ENCODE peak calls at places on chromosomes 11 and 22, in four cellular contexts. N is iPS DF 6.9, G is ovary, U is coronary artery. H is an unnamed sample.

GRCh38 chr11:116993599-116993998 is 104.6 kb downstream of the SIK3 start:
- DNase-seq in U (no peak), N (no peak), G (no peak), H (no peak)

GRCh38 chr11:17579451-17579850 is 32.4 kb downstream of the OTOG start:
- DNase-seq in N (no peak), U (peak), G (no peak), H (no peak)

GRCh38 chr22:36010913-36011312 is 17.7 kb downstream of the RBFOX2 start:
- DNase-seq in N (no peak), U (no peak), G (no peak), H (no peak)

GRCh38 chr11:115146425-115146824 is 357.8 kb downstream of the CADM1 start:
- DNase-seq in G (no peak), N (no peak), U (no peak), H (no peak)

GRCh38 chr11:45662665-45663485 is 2.5 kb downstream of the CHST1 start:
- DNase-seq in G (peak), U (no peak), N (no peak), H (no peak)

GRCh38 chr11:15816270-15816871 is 540.0 kb downstream of the SOX6 start:
- DNase-seq in U (no peak), N (no peak), G (no peak), H (no peak)

GRCh38 chr11:119786431-119787073 is 57.6 kb upstream of the NECTIN1 start:
- DNase-seq in G (no peak), U (no peak), N (no peak), H (no peak)

GRCh38 chr22:45763236-45763624 is 91.6 kb downstream of the ATXN10 start:
- DNase-seq in N (no peak), G (no peak), U (no peak), H (no peak)

GRCh38 chr11:111624602-111625001 is 22.4 kb downstream of the SIK2 start:
- DNase-seq in U (no peak), N (no peak), G (no peak), H (no peak)

GRCh38 chr11:77842451-77843121 is 21.6 kb downstream of the AAMDC start:
- DNase-seq in N (no peak), U (no peak), G (no peak), H (no peak)

GRCh38 chr11:18304745-18305144 is 17.2 kb downstream of the HPS5 start:
- DNase-seq in N (no peak), U (no peak), G (no peak), H (no peak)

GRCh38 chr22:22450343-22450839 is 58.2 kb downstream of the ZNF280B start:
- DNase-seq in N (no peak), G (no peak), U (no peak), H (no peak)

GRCh38 chr11:68750197-68750987 is 928 bp downstream of the TESMIN start:
- DNase-seq in G (peak), N (no peak), U (no peak), H (no peak)

GRCh38 chr22:37654556-37655251 is 3.8 kb upstream of the PDXP start:
- DNase-seq in G (no peak), N (no peak), U (no peak), H (no peak)

GRCh38 chr22:37023743-37024338 is 4.3 kb downstream of the MPST start:
- DNase-seq in U (no peak), G (no peak), N (no peak), H (no peak)

GRCh38 chr11:45305874-45306623 is 19.9 kb upstream of the SYT13 start:
- DNase-seq in N (no peak), G (no peak), U (peak), H (no peak)

GRCh38 chr11:69972351-69972802 is 105.7 kb upstream of the ANO1 start:
- DNase-seq in U (no peak), N (no peak), G (no peak), H (no peak)

GRCh38 chr11:77073328-77074001 is 6.7 kb downstream of the CAPN5 start:
- DNase-seq in G (peak), U (peak), N (no peak), H (peak)

GRCh38 chr11:96079691-96080090 is 155.8 kb upstream of the MTMR2 start:
- DNase-seq in G (no peak), U (no peak), N (no peak), H (no peak)

GRCh38 chr11:70381350-70381749 is 17.0 kb upstream of the CTTN start:
- DNase-seq in G (no peak), N (no peak), U (no peak), H (no peak)

GRCh38 chr11:10314199-10315072 is 9.6 kb downstream of the ADM start:
- DNase-seq in G (no peak), U (no peak), N (no peak), H (no peak)

GRCh38 chr11:61834278-61835004 is 6.3 kb downstream of the FADS2 start:
- DNase-seq in G (peak), N (no peak), U (peak), H (peak)
- H3K4me3 ChIP-seq in G (no peak), N (no peak), U (peak), H (no peak)

GRCh38 chr11:130902380-130902779 is 13.9 kb downstream of the SNX19 start:
- DNase-seq in U (no peak), N (no peak), G (no peak), H (no peak)

GRCh38 chr11:130906616-130907015 is 9.7 kb downstream of the SNX19 start:
- DNase-seq in U (no peak), G (no peak), N (no peak), H (no peak)

GRCh38 chr11:130905512-130905911 is 10.8 kb downstream of the SNX19 start:
- DNase-seq in G (no peak), N (no peak), U (no peak), H (no peak)

GRCh38 chr11:130907229-130907628 is 9.1 kb downstream of the SNX19 start:
- DNase-seq in N (no peak), U (no peak), G (no peak), H (no peak)

DNA sequence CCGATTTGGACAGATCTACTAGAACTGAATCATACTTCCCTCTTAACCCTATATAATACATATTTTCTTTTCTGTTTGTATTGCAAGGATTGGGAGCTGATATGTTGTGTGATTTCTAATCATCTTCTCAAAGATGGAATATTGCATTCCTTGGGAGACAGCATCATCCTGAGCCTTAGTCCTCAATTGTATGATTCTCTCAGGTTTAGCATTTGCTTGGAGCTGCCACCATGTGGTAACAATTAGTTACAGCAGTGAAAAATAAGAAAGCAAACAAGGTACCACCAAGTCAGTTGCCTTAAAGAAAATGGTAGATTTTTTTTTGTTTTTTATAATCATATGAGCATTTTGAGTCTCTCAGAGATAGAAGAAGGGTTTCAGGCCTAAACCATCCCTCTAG is 11.9 kb downstream of the SNX19 start:
- DNase-seq in U (no peak), G (no peak), N (no peak), H (no peak)
- H3K27ac ChIP-seq in U (no peak), G (no peak), N (no peak), H (no peak)

GRCh38 chr11:120839846-120840402 is 184.0 kb upstream of the TBCEL start:
- DNase-seq in G (no peak), N (no peak), U (no peak), H (no peak)

GRCh38 chr11:120840661-120841060 is 183.2 kb upstream of the TBCEL start:
- DNase-seq in N (no peak), G (no peak), U (no peak), H (no peak)

GRCh38 chr11:120841074-120841473 is 182.8 kb upstream of the TBCEL start:
- DNase-seq in U (no peak), G (no peak), N (no peak), H (no peak)

GRCh38 chr11:120842195-120842594 is 181.7 kb upstream of the TBCEL start:
- DNase-seq in G (no peak), N (no peak), U (no peak), H (no peak)

GRCh38 chr11:120839201-120839600 is 184.7 kb upstream of the TBCEL start:
- DNase-seq in N (no peak), G (no peak), U (no peak), H (no peak)
- H3K4me3 ChIP-seq in N (no peak), G (no peak), U (no peak), H (no peak)

DNA sequence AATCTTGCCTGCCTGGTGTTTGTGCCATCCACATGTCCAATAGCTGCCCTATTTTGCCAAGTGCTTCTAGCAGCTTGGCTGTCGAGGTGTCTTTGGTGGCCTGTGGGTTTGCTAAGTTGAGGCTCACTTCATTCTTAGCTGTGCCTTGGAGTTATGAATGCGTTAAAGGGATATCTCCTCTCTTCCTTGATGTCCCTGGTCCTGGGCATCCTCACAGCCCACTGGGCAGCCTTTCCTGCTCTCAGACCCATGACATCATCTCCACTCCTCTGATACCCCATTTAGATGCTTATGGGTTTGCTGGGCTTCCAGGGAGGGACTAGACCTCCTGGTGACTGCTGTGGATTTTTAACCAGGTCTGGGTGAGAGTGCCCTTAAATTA is 1.3 kb downstream of the LDLRAD3 start:
- DNase-seq in N (no peak), U (no peak), G (no peak), H (no peak)
- H3K27ac ChIP-seq in N (no peak), U (peak), G (no peak), H (no peak)

DNA sequence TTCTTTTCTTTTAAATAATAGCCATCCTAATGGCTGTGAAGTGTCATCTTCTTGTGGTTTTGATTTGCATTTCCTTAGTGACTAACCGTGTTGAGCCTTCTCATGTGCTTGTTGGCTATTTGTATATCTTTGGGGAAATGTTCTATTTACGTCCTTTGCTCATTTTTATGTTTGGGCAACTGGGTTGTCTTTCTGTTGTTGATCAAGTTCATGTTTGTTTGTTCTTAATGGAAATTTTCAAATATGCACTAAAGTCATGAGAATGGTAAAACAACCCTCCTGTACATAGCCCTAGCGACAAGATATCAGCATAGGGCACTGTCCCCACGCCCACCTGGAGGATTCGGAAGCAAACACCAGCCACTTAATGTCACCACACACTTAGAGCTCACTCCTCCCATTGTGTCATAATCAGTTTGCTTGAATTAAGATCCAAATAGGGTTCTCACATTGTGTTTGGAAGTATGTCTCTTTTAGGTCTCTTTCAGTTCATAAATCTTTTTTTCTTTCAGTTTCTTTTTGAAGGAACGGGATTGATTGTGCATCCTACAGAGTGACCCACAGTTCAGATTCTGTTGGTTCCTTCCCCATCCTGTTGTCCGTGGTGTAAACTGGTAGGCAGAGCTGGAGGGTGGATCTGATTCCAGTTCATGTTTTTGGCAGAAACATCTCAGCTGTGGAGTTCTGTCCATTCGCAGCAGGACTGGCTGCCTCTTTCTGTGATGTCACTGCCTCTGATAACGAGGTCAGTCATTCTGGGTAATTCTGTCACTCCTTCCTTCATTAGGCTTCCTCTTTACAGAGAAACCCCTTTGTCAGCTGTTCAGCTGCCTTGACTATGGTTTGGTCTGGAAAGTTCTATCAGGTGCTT is 26.4 kb upstream of the ADORA2A start:
- DNase-seq in U (no peak), G (no peak), N (no peak), H (no peak)
- H3K4me3 ChIP-seq in U (peak), G (no peak), N (no peak), H (peak)

DNA sequence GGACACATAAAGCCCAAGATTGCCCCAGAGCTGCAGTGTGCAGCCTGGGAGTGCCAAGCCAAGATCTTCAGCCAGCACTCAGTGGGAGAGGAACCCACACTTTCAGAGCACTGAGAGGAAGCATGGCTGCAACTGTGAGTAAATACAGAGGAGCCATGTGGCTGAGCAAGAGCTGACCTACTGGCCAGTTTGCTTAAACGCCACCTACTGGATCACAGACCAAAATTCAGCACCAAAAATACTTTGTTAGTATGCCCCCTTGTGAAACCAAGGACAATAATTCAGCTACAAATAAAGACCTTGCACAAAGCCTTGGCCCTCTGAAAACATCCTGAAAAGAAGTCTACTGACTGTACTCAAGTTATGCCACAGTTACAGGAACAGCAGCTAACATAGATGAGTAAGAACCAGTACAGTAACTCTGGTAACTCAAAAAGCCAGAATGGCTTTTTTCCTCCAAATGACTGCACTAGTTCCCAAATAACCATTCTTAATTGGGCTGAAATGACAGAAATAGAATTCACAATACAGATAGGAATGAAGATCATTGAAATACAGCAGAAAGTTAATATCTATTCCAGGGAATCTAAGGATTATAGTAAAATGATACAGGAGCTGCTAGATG is 10.1 kb upstream of the OR4A15 start:
- DNase-seq in U (no peak), N (no peak), G (no peak), H (no peak)
- H3K27ac ChIP-seq in U (no peak), N (no peak), G (no peak), H (no peak)

GRCh38 chr11:122816701-122817100 is 21.6 kb upstream of the CRTAM start:
- DNase-seq in N (no peak), G (no peak), U (no peak), H (no peak)
- H3K4me3 ChIP-seq in N (no peak), G (no peak), U (no peak), H (no peak)

DNA sequence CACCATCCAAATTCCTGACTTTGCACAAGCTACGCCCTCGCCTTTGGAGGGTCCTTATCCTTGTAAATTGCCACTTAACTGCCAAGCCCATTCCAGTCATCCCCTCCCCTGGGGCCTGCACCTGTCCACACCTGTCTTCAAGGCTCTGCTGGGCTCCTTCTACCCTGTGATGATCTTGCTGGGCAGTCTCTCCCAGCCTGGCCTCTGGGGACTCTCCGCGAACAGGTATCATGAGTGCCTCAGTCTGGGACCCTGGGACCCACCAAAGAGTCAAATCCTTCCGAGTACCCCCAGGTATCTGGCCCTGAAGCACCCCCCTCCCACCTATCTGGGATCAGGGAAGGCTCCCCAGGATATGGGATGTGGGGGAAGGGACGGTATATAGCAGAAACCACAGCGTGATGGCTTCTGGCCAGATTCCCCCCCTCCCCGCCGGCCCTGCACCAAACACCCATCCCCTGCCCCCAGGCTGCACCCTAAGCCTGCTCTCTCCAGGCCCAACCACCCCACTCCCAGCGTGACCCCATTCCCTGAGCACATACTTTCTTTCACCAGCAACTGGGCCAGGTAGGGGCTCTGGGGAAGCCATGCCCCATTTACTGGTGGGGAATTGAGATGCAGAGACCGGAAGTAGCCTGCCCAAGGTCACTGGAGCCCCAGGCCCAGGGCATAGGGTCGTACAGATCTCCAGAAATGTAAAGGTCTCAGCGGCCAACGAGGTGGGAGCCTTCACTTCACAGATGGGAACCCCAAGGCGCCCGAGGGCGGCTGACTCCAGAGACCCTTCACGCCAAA is 718 bp downstream of the ARAP1 start:
- DNase-seq in U (no peak), N (no peak), G (no peak), H (no peak)
- H3K27ac ChIP-seq in U (peak), N (no peak), G (no peak), H (peak)

GRCh38 chr11:66112640-66113098 is 42.6 kb downstream of the PACS1 start:
- DNase-seq in N (no peak), G (no peak), U (no peak), H (no peak)
- H3K4me3 ChIP-seq in N (no peak), G (no peak), U (no peak), H (no peak)

GRCh38 chr22:31246687-31247086 is 34.6 kb downstream of the LIMK2 start:
- DNase-seq in N (no peak), G (no peak), U (no peak), H (no peak)

GRCh38 chr22:31250740-31251330 is 38.7 kb downstream of the LIMK2 start:
- DNase-seq in G (no peak), N (no peak), U (no peak), H (no peak)

GRCh38 chr22:31248138-31248745 is 36.1 kb downstream of the LIMK2 start:
- DNase-seq in N (no peak), U (peak), G (peak), H (peak)

GRCh38 chr22:31247726-31248125 is 35.6 kb downstream of the LIMK2 start:
- DNase-seq in N (no peak), G (no peak), U (no peak), H (no peak)

GRCh38 chr22:31248965-31249940 is 37.2 kb downstream of the LIMK2 start:
- DNase-seq in U (no peak), N (no peak), G (peak), H (no peak)
- H3K27ac ChIP-seq in U (peak), N (no peak), G (peak), H (peak)

H was measured in left ventricle myocardium inferior.